ENCODE peak calls at places on chromosome 16, in seven cellular contexts. One of them, this sample, is unnamed.

GRCh38 chr16:49588729-49589384 is 215.3 kb downstream of the C16orf78 start:
- DNase-seq in H1: no peak
- DNase-seq in lower lobe of right lung: no peak
- DNase-seq in brain microvascular endothelial cell: peak; percentile 86
- DNase-seq in upper lobe of right lung: no peak
- DNase-seq in heart right ventricle: no peak
- DNase-seq in CD4-positive, CD25-positive, alpha-beta regulatory T cell: no peak
- DNase-seq in this sample: no peak

GRCh38 chr16:85821441-85821901 is 22.0 kb downstream of the COX4I1 start:
- DNase-seq in H1: peak; percentile 63
- DNase-seq in lower lobe of right lung: peak; percentile 88
- DNase-seq in brain microvascular endothelial cell: peak; percentile 59
- DNase-seq in upper lobe of right lung: peak; percentile 87
- DNase-seq in heart right ventricle: peak; percentile 77
- DNase-seq in CD4-positive, CD25-positive, alpha-beta regulatory T cell: peak; percentile 67
- DNase-seq in this sample: peak; percentile 77

GRCh38 chr16:68233085-68233834 is 2.7 kb downstream of the ESRP2 start:
- DNase-seq in H1: no peak
- DNase-seq in lower lobe of right lung: no peak
- DNase-seq in brain microvascular endothelial cell: no peak
- DNase-seq in upper lobe of right lung: no peak
- DNase-seq in heart right ventricle: no peak
- DNase-seq in CD4-positive, CD25-positive, alpha-beta regulatory T cell: no peak
- DNase-seq in this sample: no peak

GRCh38 chr16:22787456-22788189 is 26.3 kb upstream of the HS3ST2 start:
- DNase-seq in H1: no peak
- DNase-seq in lower lobe of right lung: no peak
- DNase-seq in brain microvascular endothelial cell: no peak
- DNase-seq in upper lobe of right lung: no peak
- DNase-seq in heart right ventricle: no peak
- DNase-seq in CD4-positive, CD25-positive, alpha-beta regulatory T cell: no peak
- DNase-seq in this sample: no peak

GRCh38 chr16:83533193-83533592 is 274.6 kb upstream of the HSBP1 start:
- DNase-seq in H1: no peak
- DNase-seq in lower lobe of right lung: no peak
- DNase-seq in brain microvascular endothelial cell: peak; percentile 45
- DNase-seq in upper lobe of right lung: no peak
- DNase-seq in heart right ventricle: no peak
- DNase-seq in CD4-positive, CD25-positive, alpha-beta regulatory T cell: no peak
- DNase-seq in this sample: no peak

GRCh38 chr16:56814537-56815432 is 50.2 kb upstream of the SLC12A3 start:
- DNase-seq in H1: no peak
- DNase-seq in lower lobe of right lung: no peak
- DNase-seq in brain microvascular endothelial cell: no peak
- DNase-seq in upper lobe of right lung: no peak
- DNase-seq in heart right ventricle: no peak
- DNase-seq in CD4-positive, CD25-positive, alpha-beta regulatory T cell: no peak
- DNase-seq in this sample: no peak

GRCh38 chr16:7257026-7257425 is 75.6 kb upstream of the RBFOX1 start:
- DNase-seq in H1: no peak
- DNase-seq in lower lobe of right lung: no peak
- DNase-seq in brain microvascular endothelial cell: no peak
- DNase-seq in upper lobe of right lung: no peak
- DNase-seq in heart right ventricle: no peak
- DNase-seq in CD4-positive, CD25-positive, alpha-beta regulatory T cell: no peak
- DNase-seq in this sample: no peak

GRCh38 chr16:55489956-55490265 is 10.9 kb downstream of the MMP2 start:
- DNase-seq in H1: no peak
- DNase-seq in lower lobe of right lung: no peak
- DNase-seq in brain microvascular endothelial cell: no peak
- DNase-seq in upper lobe of right lung: no peak
- DNase-seq in heart right ventricle: no peak
- DNase-seq in CD4-positive, CD25-positive, alpha-beta regulatory T cell: no peak
- DNase-seq in this sample: no peak

GRCh38 chr16:81600275-81600674 is 155.7 kb downstream of the CMIP start:
- DNase-seq in H1: no peak
- DNase-seq in lower lobe of right lung: no peak
- DNase-seq in brain microvascular endothelial cell: peak; percentile 82
- DNase-seq in upper lobe of right lung: no peak
- DNase-seq in heart right ventricle: no peak
- DNase-seq in CD4-positive, CD25-positive, alpha-beta regulatory T cell: no peak
- DNase-seq in this sample: no peak
- H3K4me3 ChIP-seq in H1: no peak overlapping the region
- H3K4me3 ChIP-seq in lower lobe of right lung: no peak overlapping the region
- H3K4me3 ChIP-seq in brain microvascular endothelial cell: no peak overlapping the region
- H3K4me3 ChIP-seq in upper lobe of right lung: no peak overlapping the region
- H3K4me3 ChIP-seq in heart right ventricle: no peak overlapping the region
- H3K4me3 ChIP-seq in CD4-positive, CD25-positive, alpha-beta regulatory T cell: no peak overlapping the region
- H3K4me3 ChIP-seq in this sample: no peak overlapping the region

DNA sequence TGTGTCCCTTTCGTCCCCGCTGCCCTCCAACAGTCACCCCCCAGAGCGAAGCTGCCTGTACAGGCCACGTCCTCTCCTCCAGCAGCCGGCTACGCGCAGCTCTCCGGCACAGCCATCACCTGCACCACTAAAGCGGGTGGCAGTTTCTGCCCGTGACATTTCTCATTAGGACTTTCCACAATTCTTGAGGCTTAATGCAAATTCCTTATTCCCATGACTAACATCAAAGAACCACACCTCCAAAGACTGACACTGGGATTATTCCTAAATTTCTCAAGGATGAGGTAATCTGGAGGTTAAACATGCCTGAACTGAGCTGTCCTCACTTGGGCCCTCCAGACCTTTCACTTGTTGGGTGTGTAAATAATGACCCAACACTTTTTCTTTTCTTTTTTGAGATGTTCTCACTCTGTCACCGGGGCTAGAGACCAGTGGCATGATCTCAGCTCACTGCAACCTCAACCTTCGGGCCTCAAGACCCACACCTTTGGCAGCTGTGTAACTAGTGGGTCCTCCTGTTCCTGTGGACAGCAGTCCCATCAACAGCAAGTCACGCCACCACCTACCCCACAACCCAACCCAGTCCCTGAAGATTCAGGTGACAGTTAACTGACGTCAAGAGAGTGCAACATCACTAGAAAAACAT is 11.7 kb downstream of the ANKRD11 start:
- DNase-seq in H1: no peak
- DNase-seq in lower lobe of right lung: no peak
- DNase-seq in brain microvascular endothelial cell: no peak
- DNase-seq in upper lobe of right lung: no peak
- DNase-seq in heart right ventricle: no peak
- DNase-seq in CD4-positive, CD25-positive, alpha-beta regulatory T cell: no peak
- DNase-seq in this sample: no peak
- H3K27ac ChIP-seq in H1: no peak overlapping the region
- H3K27ac ChIP-seq in lower lobe of right lung: no peak overlapping the region
- H3K27ac ChIP-seq in brain microvascular endothelial cell: peak overlapping the region; percentile 47
- H3K27ac ChIP-seq in upper lobe of right lung: no peak overlapping the region
- H3K27ac ChIP-seq in heart right ventricle: no peak overlapping the region
- H3K27ac ChIP-seq in CD4-positive, CD25-positive, alpha-beta regulatory T cell: peak overlapping the region; percentile 51
- H3K27ac ChIP-seq in this sample: peak overlapping the region; percentile 14

DNA sequence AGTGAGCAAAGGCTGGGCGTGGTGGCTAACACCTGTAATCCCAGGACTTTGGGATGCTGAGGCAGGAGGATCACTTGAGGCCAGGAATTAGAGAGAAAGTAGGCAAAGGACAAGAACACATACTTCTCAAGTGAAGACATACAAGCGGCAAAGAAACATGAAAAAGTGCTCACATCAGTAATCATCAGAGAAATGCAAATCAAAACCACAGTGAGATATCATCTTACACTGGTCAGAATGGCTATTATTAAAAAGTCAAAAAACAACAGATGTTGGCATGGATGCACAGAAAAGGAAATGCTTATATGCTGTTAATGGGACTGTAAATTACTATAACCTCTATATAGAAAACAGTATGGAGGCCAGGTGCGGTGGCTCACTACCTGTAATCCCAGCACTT is 12.2 kb upstream of the SLX4 start:
- DNase-seq in H1: no peak
- DNase-seq in lower lobe of right lung: no peak
- DNase-seq in brain microvascular endothelial cell: no peak
- DNase-seq in upper lobe of right lung: no peak
- DNase-seq in heart right ventricle: no peak
- DNase-seq in CD4-positive, CD25-positive, alpha-beta regulatory T cell: no peak
- DNase-seq in this sample: no peak
- H3K4me3 ChIP-seq in H1: no peak overlapping the region
- H3K4me3 ChIP-seq in lower lobe of right lung: no peak overlapping the region
- H3K4me3 ChIP-seq in brain microvascular endothelial cell: no peak overlapping the region
- H3K4me3 ChIP-seq in upper lobe of right lung: no peak overlapping the region
- H3K4me3 ChIP-seq in heart right ventricle: no peak overlapping the region
- H3K4me3 ChIP-seq in CD4-positive, CD25-positive, alpha-beta regulatory T cell: no peak overlapping the region
- H3K4me3 ChIP-seq in this sample: no peak overlapping the region

GRCh38 chr16:3590736-3591435 is 13.7 kb upstream of the NLRC3 start:
- DNase-seq in H1: no peak
- DNase-seq in lower lobe of right lung: peak; percentile 74
- DNase-seq in brain microvascular endothelial cell: no peak
- DNase-seq in upper lobe of right lung: peak; percentile 80
- DNase-seq in heart right ventricle: no peak
- DNase-seq in CD4-positive, CD25-positive, alpha-beta regulatory T cell: no peak
- DNase-seq in this sample: no peak

GRCh38 chr16:3591991-3592390 is 14.8 kb upstream of the NLRC3 start:
- DNase-seq in H1: no peak
- DNase-seq in lower lobe of right lung: no peak
- DNase-seq in brain microvascular endothelial cell: no peak
- DNase-seq in upper lobe of right lung: peak; percentile 48
- DNase-seq in heart right ventricle: no peak
- DNase-seq in CD4-positive, CD25-positive, alpha-beta regulatory T cell: no peak
- DNase-seq in this sample: no peak

GRCh38 chr16:3592559-3592958 is 15.4 kb upstream of the NLRC3 start:
- DNase-seq in H1: no peak
- DNase-seq in lower lobe of right lung: no peak
- DNase-seq in brain microvascular endothelial cell: no peak
- DNase-seq in upper lobe of right lung: peak; percentile 42
- DNase-seq in heart right ventricle: peak; percentile 40
- DNase-seq in CD4-positive, CD25-positive, alpha-beta regulatory T cell: no peak
- DNase-seq in this sample: no peak

GRCh38 chr16:3589991-3590701 is 12.9 kb upstream of the NLRC3 start:
- DNase-seq in H1: no peak
- DNase-seq in lower lobe of right lung: no peak
- DNase-seq in brain microvascular endothelial cell: no peak
- DNase-seq in upper lobe of right lung: no peak
- DNase-seq in heart right ventricle: no peak
- DNase-seq in CD4-positive, CD25-positive, alpha-beta regulatory T cell: no peak
- DNase-seq in this sample: no peak

DNA sequence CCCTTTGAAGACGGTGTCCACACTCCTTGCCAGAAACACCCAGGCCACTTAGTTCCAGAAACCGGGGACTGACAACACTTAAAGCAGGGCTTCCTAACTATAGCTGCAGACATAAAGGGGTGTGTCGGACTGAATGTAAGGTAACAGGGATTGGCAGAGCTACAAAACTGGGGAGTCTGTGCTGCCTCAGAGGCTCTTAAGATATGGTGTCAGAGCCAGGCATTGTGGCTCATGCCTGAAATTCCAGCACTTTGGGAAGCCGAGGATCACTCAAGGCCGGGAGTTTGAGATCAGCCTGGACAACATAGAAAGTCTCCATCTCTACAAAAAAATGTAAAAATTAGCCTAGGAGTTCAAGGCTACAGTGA is 14.2 kb upstream of the NLRC3 start:
- DNase-seq in H1: no peak
- DNase-seq in lower lobe of right lung: no peak
- DNase-seq in brain microvascular endothelial cell: no peak
- DNase-seq in upper lobe of right lung: no peak
- DNase-seq in heart right ventricle: no peak
- DNase-seq in CD4-positive, CD25-positive, alpha-beta regulatory T cell: no peak
- DNase-seq in this sample: no peak
- H3K27ac ChIP-seq in H1: no peak overlapping the region
- H3K27ac ChIP-seq in lower lobe of right lung: peak overlapping the region; percentile 58
- H3K27ac ChIP-seq in brain microvascular endothelial cell: no peak overlapping the region
- H3K27ac ChIP-seq in upper lobe of right lung: peak overlapping the region; percentile 55
- H3K27ac ChIP-seq in heart right ventricle: no peak overlapping the region
- H3K27ac ChIP-seq in CD4-positive, CD25-positive, alpha-beta regulatory T cell: no peak overlapping the region
- H3K27ac ChIP-seq in this sample: no peak overlapping the region

DNA sequence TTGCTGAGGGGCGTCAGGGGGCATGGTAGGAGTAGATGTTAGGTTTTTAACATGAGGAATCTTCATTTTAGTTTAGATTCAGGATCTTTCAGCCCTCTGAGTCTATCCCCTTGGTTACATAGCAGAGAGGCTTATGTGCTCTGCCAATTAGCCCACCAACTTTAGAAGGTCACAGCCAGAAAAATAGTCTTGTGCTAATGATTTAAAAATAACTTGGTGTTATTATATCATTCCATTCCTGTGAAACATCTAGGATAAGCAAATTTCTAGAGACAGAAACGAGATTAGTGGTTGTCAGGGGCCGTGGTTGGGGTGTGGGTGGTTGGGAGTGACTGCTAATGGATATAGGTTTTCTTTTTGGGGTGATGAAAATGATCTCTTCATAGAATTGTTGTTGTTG is 183.7 kb downstream of the SNX29 start:
- DNase-seq in H1: no peak
- DNase-seq in lower lobe of right lung: no peak
- DNase-seq in brain microvascular endothelial cell: peak; percentile 37
- DNase-seq in upper lobe of right lung: no peak
- DNase-seq in heart right ventricle: no peak
- DNase-seq in CD4-positive, CD25-positive, alpha-beta regulatory T cell: no peak
- DNase-seq in this sample: no peak
- H3K4me3 ChIP-seq in H1: no peak overlapping the region
- H3K4me3 ChIP-seq in lower lobe of right lung: no peak overlapping the region
- H3K4me3 ChIP-seq in brain microvascular endothelial cell: no peak overlapping the region
- H3K4me3 ChIP-seq in upper lobe of right lung: no peak overlapping the region
- H3K4me3 ChIP-seq in heart right ventricle: no peak overlapping the region
- H3K4me3 ChIP-seq in CD4-positive, CD25-positive, alpha-beta regulatory T cell: no peak overlapping the region
- H3K4me3 ChIP-seq in this sample: no peak overlapping the region

GRCh38 chr16:28495098-28495793 is 803 bp downstream of the APOBR start:
- DNase-seq in H1: no peak
- DNase-seq in lower lobe of right lung: no peak
- DNase-seq in brain microvascular endothelial cell: no peak
- DNase-seq in upper lobe of right lung: no peak
- DNase-seq in heart right ventricle: no peak
- DNase-seq in CD4-positive, CD25-positive, alpha-beta regulatory T cell: no peak
- DNase-seq in this sample: no peak

GRCh38 chr16:28491080-28491969 is 549 bp downstream of the CLN3 start:
- DNase-seq in H1: no peak
- DNase-seq in lower lobe of right lung: peak; percentile 70
- DNase-seq in brain microvascular endothelial cell: no peak
- DNase-seq in upper lobe of right lung: peak; percentile 76
- DNase-seq in heart right ventricle: peak; percentile 45
- DNase-seq in CD4-positive, CD25-positive, alpha-beta regulatory T cell: no peak
- DNase-seq in this sample: no peak

GRCh38 chr16:28491970-28492474 is at the start of gene CLN3:
- DNase-seq in H1: peak; percentile 77
- DNase-seq in lower lobe of right lung: peak; percentile 95
- DNase-seq in brain microvascular endothelial cell: peak; percentile 92
- DNase-seq in upper lobe of right lung: peak; percentile 94
- DNase-seq in heart right ventricle: peak; percentile 87
- DNase-seq in CD4-positive, CD25-positive, alpha-beta regulatory T cell: peak; percentile 94
- DNase-seq in this sample: peak; percentile 94

GRCh38 chr16:28494141-28494851 is at the start of gene APOBR:
- DNase-seq in H1: no peak
- DNase-seq in lower lobe of right lung: peak; percentile 78
- DNase-seq in brain microvascular endothelial cell: no peak
- DNase-seq in upper lobe of right lung: peak; percentile 82
- DNase-seq in heart right ventricle: no peak
- DNase-seq in CD4-positive, CD25-positive, alpha-beta regulatory T cell: peak; percentile 90
- DNase-seq in this sample: peak; percentile 82

DNA sequence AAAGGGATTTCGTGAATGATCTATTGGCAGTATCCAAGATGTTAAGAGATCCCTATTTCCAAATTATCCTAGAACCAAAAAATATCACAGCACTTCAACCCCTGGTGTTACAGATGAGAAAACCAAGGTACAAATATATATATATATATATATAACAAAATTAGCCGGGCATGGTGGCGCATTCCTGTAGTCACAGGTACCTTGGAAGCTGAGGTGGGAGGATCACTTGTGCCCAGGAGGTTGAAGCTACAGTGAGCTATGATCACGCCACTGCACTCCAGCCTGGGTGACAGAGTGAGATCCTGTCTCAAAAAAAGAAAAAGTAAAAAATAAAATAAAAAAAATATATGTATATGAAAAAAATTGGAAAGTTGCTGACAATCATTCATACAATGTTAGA is 637 bp upstream of the CLN3 start:
- DNase-seq in H1: no peak
- DNase-seq in lower lobe of right lung: no peak
- DNase-seq in brain microvascular endothelial cell: no peak
- DNase-seq in upper lobe of right lung: no peak
- DNase-seq in heart right ventricle: no peak
- DNase-seq in CD4-positive, CD25-positive, alpha-beta regulatory T cell: no peak
- DNase-seq in this sample: no peak
- H3K27ac ChIP-seq in H1: peak overlapping the region; percentile 98
- H3K27ac ChIP-seq in lower lobe of right lung: peak overlapping the region; percentile 98
- H3K27ac ChIP-seq in brain microvascular endothelial cell: peak overlapping the region; percentile 99
- H3K27ac ChIP-seq in upper lobe of right lung: peak overlapping the region; percentile 99
- H3K27ac ChIP-seq in heart right ventricle: peak overlapping the region; percentile 96
- H3K27ac ChIP-seq in CD4-positive, CD25-positive, alpha-beta regulatory T cell: peak overlapping the region; percentile 98
- H3K27ac ChIP-seq in this sample: peak overlapping the region; percentile 95

This sample was measured in naive thymus-derived CD4-positive, alpha-beta T cell.